ENCODE peak calls at places on chromosomes 4 and X, in ten cellular contexts. One of them, this sample, is unnamed.
A peak's percentile ranks its signal among the peaks of the same experiment; 100 is the strongest.

GRCh38 chr4:38842998-38843397 is 13.6 kb downstream of the TLR6 start:
- DNase-seq in HS-5: no peak
- DNase-seq in left colon: no peak
- DNase-seq in RPMI8226: no peak
- DNase-seq in endothelial cell of umbilical vein: no peak
- DNase-seq in psoas muscle: no peak
- DNase-seq in NCI-H1105: peak; percentile 6
- DNase-seq in ecto neural progenitor cell: no peak
- DNase-seq in iris pigment epithelial cell: no peak
- DNase-seq in fibroblast of gingiva: no peak
- DNase-seq in this sample: no peak

GRCh38 chrX:54891573-54891972 is 29.1 kb upstream of the TRO start:
- DNase-seq in HS-5: no peak
- DNase-seq in left colon: peak; percentile 32
- DNase-seq in RPMI8226: peak; percentile 30
- DNase-seq in endothelial cell of umbilical vein: peak; percentile 40
- DNase-seq in psoas muscle: no peak
- DNase-seq in NCI-H1105: peak; percentile 4
- DNase-seq in ecto neural progenitor cell: no peak
- DNase-seq in iris pigment epithelial cell: peak; percentile 44
- DNase-seq in fibroblast of gingiva: peak; percentile 5
- DNase-seq in this sample: peak; percentile 52

GRCh38 chr4:163071308-163071707 is 95.4 kb downstream of the NAF1 start:
- DNase-seq in HS-5: no peak
- DNase-seq in left colon: no peak
- DNase-seq in RPMI8226: no peak
- DNase-seq in endothelial cell of umbilical vein: no peak
- DNase-seq in psoas muscle: no peak
- DNase-seq in NCI-H1105: no peak
- DNase-seq in ecto neural progenitor cell: no peak
- DNase-seq in iris pigment epithelial cell: peak; percentile 26
- DNase-seq in fibroblast of gingiva: peak; percentile 5
- DNase-seq in this sample: no peak

GRCh38 chrX:40154853-40155616 is 57.3 kb upstream of the BCOR start:
- DNase-seq in HS-5: no peak
- DNase-seq in left colon: peak; percentile 54
- DNase-seq in RPMI8226: peak; percentile 88
- DNase-seq in endothelial cell of umbilical vein: peak; percentile 63
- DNase-seq in psoas muscle: peak; percentile 84
- DNase-seq in NCI-H1105: no peak
- DNase-seq in ecto neural progenitor cell: peak; percentile 84
- DNase-seq in iris pigment epithelial cell: peak; percentile 77
- DNase-seq in fibroblast of gingiva: peak; percentile 40
- DNase-seq in this sample: no peak

GRCh38 chr4:186307497-186307896 is 41.5 kb downstream of the F11 start:
- DNase-seq in HS-5: no peak
- DNase-seq in left colon: no peak
- DNase-seq in RPMI8226: no peak
- DNase-seq in endothelial cell of umbilical vein: no peak
- DNase-seq in psoas muscle: no peak
- DNase-seq in NCI-H1105: no peak
- DNase-seq in ecto neural progenitor cell: no peak
- DNase-seq in iris pigment epithelial cell: no peak
- DNase-seq in fibroblast of gingiva: no peak
- DNase-seq in this sample: no peak

GRCh38 chr4:86302242-86302641 is 57.6 kb downstream of the MAPK10 start:
- DNase-seq in HS-5: no peak
- DNase-seq in left colon: peak; percentile 6
- DNase-seq in RPMI8226: no peak
- DNase-seq in endothelial cell of umbilical vein: peak; percentile 85
- DNase-seq in psoas muscle: no peak
- DNase-seq in NCI-H1105: peak; percentile 87
- DNase-seq in ecto neural progenitor cell: no peak
- DNase-seq in iris pigment epithelial cell: peak; percentile 8
- DNase-seq in fibroblast of gingiva: no peak
- DNase-seq in this sample: no peak

GRCh38 chr4:135434936-135435335 is 1233.3 kb upstream of the PABPC4L start:
- DNase-seq in HS-5: no peak
- DNase-seq in left colon: no peak
- DNase-seq in RPMI8226: no peak
- DNase-seq in endothelial cell of umbilical vein: no peak
- DNase-seq in psoas muscle: no peak
- DNase-seq in NCI-H1105: no peak
- DNase-seq in ecto neural progenitor cell: no peak
- DNase-seq in iris pigment epithelial cell: peak; percentile 8
- DNase-seq in fibroblast of gingiva: no peak
- DNase-seq in this sample: no peak

GRCh38 chr4:112938461-112939058 is 110.9 kb upstream of the ANK2 start:
- DNase-seq in HS-5: no peak
- DNase-seq in left colon: no peak
- DNase-seq in RPMI8226: peak; percentile 3
- DNase-seq in endothelial cell of umbilical vein: peak; percentile 40
- DNase-seq in psoas muscle: no peak
- DNase-seq in NCI-H1105: peak; percentile 6
- DNase-seq in ecto neural progenitor cell: no peak
- DNase-seq in iris pigment epithelial cell: peak; percentile 49
- DNase-seq in fibroblast of gingiva: peak; percentile 43
- DNase-seq in this sample: peak; percentile 21

GRCh38 chr4:77877771-77878170 is 15.1 kb downstream of the MRPL1 start:
- DNase-seq in HS-5: no peak
- DNase-seq in left colon: no peak
- DNase-seq in RPMI8226: no peak
- DNase-seq in endothelial cell of umbilical vein: no peak
- DNase-seq in psoas muscle: no peak
- DNase-seq in NCI-H1105: no peak
- DNase-seq in ecto neural progenitor cell: no peak
- DNase-seq in iris pigment epithelial cell: no peak
- DNase-seq in fibroblast of gingiva: no peak
- DNase-seq in this sample: no peak

GRCh38 chr4:8900588-8900987 is 28.9 kb upstream of the HMX1 start:
- DNase-seq in HS-5: no peak
- DNase-seq in left colon: no peak
- DNase-seq in RPMI8226: no peak
- DNase-seq in endothelial cell of umbilical vein: no peak
- DNase-seq in psoas muscle: no peak
- DNase-seq in NCI-H1105: no peak
- DNase-seq in ecto neural progenitor cell: no peak
- DNase-seq in iris pigment epithelial cell: no peak
- DNase-seq in fibroblast of gingiva: no peak
- DNase-seq in this sample: no peak

GRCh38 chrX:131739823-131740222 is 195.9 kb downstream of the OR13H1 start:
- DNase-seq in HS-5: no peak
- DNase-seq in left colon: no peak
- DNase-seq in RPMI8226: no peak
- DNase-seq in endothelial cell of umbilical vein: peak; percentile 6
- DNase-seq in psoas muscle: no peak
- DNase-seq in NCI-H1105: no peak
- DNase-seq in ecto neural progenitor cell: no peak
- DNase-seq in iris pigment epithelial cell: no peak
- DNase-seq in fibroblast of gingiva: no peak
- DNase-seq in this sample: no peak

GRCh38 chr4:8409271-8410065 is 31.1 kb downstream of the ACOX3 start:
- DNase-seq in HS-5: no peak
- DNase-seq in left colon: peak; percentile 69
- DNase-seq in RPMI8226: no peak
- DNase-seq in endothelial cell of umbilical vein: no peak
- DNase-seq in psoas muscle: peak; percentile 80
- DNase-seq in NCI-H1105: no peak
- DNase-seq in ecto neural progenitor cell: no peak
- DNase-seq in iris pigment epithelial cell: no peak
- DNase-seq in fibroblast of gingiva: peak; percentile 26
- DNase-seq in this sample: peak; percentile 9

GRCh38 chr4:99855677-99856076 is 38.5 kb downstream of the LAMTOR3 start:
- DNase-seq in HS-5: no peak
- DNase-seq in left colon: no peak
- DNase-seq in RPMI8226: no peak
- DNase-seq in endothelial cell of umbilical vein: no peak
- DNase-seq in psoas muscle: no peak
- DNase-seq in NCI-H1105: no peak
- DNase-seq in ecto neural progenitor cell: no peak
- DNase-seq in iris pigment epithelial cell: peak; percentile 14
- DNase-seq in fibroblast of gingiva: no peak
- DNase-seq in this sample: no peak

GRCh38 chrX:131577433-131577832 is 33.6 kb downstream of the OR13H1 start:
- DNase-seq in HS-5: no peak
- DNase-seq in left colon: no peak
- DNase-seq in RPMI8226: no peak
- DNase-seq in endothelial cell of umbilical vein: no peak
- DNase-seq in psoas muscle: no peak
- DNase-seq in NCI-H1105: no peak
- DNase-seq in ecto neural progenitor cell: no peak
- DNase-seq in iris pigment epithelial cell: no peak
- DNase-seq in fibroblast of gingiva: no peak
- DNase-seq in this sample: no peak

GRCh38 chrX:72620550-72621145 is 48.0 kb upstream of the HDAC8 start:
- DNase-seq in HS-5: peak; percentile 48
- DNase-seq in left colon: peak; percentile 9
- DNase-seq in RPMI8226: no peak
- DNase-seq in endothelial cell of umbilical vein: peak; percentile 90
- DNase-seq in psoas muscle: peak; percentile 70
- DNase-seq in NCI-H1105: no peak
- DNase-seq in ecto neural progenitor cell: no peak
- DNase-seq in iris pigment epithelial cell: peak; percentile 92
- DNase-seq in fibroblast of gingiva: peak; percentile 82
- DNase-seq in this sample: peak; percentile 87

GRCh38 chrX:125532411-125533089 is 212.9 kb downstream of the TEX13C start:
- DNase-seq in HS-5: no peak
- DNase-seq in left colon: no peak
- DNase-seq in RPMI8226: no peak
- DNase-seq in endothelial cell of umbilical vein: no peak
- DNase-seq in psoas muscle: no peak
- DNase-seq in NCI-H1105: no peak
- DNase-seq in ecto neural progenitor cell: no peak
- DNase-seq in iris pigment epithelial cell: no peak
- DNase-seq in fibroblast of gingiva: no peak
- DNase-seq in this sample: no peak